ENCODE peak calls at places on chromosome 11, in ten cellular contexts. M is esophagus muscularis mucosa; B is WTC11; J is heart right ventricle; W is GM12864; T is CD8-positive, alpha-beta memory T cell; F is substantia nigra; H is LoVo; V is activated T-cell treated with anti-CD3 and anti-CD28 coated beads for 1 hour; Q is myocyte. P is an unnamed sample.

GRCh38 chr11:19370100-19370861 is 129.5 kb upstream of the E2F8 start:
- DNase-seq in M (no peak), B (no peak), J (no peak), W (no peak), T (no peak), F (no peak), H (no peak), V (no peak), Q (no peak), P (no peak)

GRCh38 chr11:61728940-61729219 is 23.6 kb upstream of the MYRF start:
- DNase-seq in M (no peak), B (no peak), J (no peak), W (no peak), T (no peak), F (no peak), H (peak), V (no peak), Q (peak), P (no peak)

GRCh38 chr11:120648706-120649250 is 137.2 kb downstream of the GRIK4 start:
- DNase-seq in M (no peak), B (no peak), J (no peak), W (no peak), T (no peak), F (no peak), H (no peak), V (no peak), Q (no peak), P (no peak)

GRCh38 chr11:78022397-78023396 is at the start of gene KCTD14:
- DNase-seq in M (no peak), B (peak), J (peak), W (no peak), T (no peak), F (no peak), H (peak), V (no peak), Q (no peak), P (no peak)

GRCh38 chr11:104570088-104570701 is 328.1 kb downstream of the CASP12 start:
- DNase-seq in M (no peak), B (no peak), J (no peak), W (no peak), T (no peak), F (no peak), H (no peak), V (no peak), Q (peak), P (no peak)

GRCh38 chr11:2942872-2943710 is 13.9 kb upstream of the PHLDA2 start:
- DNase-seq in M (no peak), B (no peak), J (no peak), W (no peak), T (no peak), F (no peak), H (no peak), V (no peak), Q (no peak), P (no peak)

GRCh38 chr11:75289919-75290318 is 49.3 kb downstream of the TPBGL start:
- DNase-seq in M (no peak), B (no peak), J (no peak), W (no peak), T (no peak), F (no peak), H (no peak), V (no peak), Q (no peak), P (peak)

GRCh38 chr11:8138526-8138925 is 30.3 kb downstream of the RIC3 start:
- DNase-seq in M (no peak), B (no peak), J (no peak), W (no peak), T (no peak), F (no peak), H (no peak), V (no peak), Q (no peak), P (no peak)

GRCh38 chr11:39365809-39366436 is 2093.5 kb downstream of the LRRC4C start:
- DNase-seq in M (no peak), B (no peak), J (no peak), W (no peak), T (no peak), F (no peak), H (peak), V (no peak), Q (peak), P (peak)

GRCh38 chr11:17771415-17771814 is 36.8 kb downstream of the KCNC1 start:
- DNase-seq in M (no peak), B (no peak), J (no peak), W (no peak), T (no peak), F (no peak), H (no peak), V (no peak), Q (no peak), P (no peak)

P was measured in WERI-Rb-1.